ENCODE peak calls at places on chromosome 10, in five cellular contexts. K, D, V, I and Z are unnamed samples.

GRCh38 chr10:78852856-78853255 is 215.9 kb upstream of the ZMIZ1 start:
- DNase-seq in K (no peak), D (peak; percentile 17), I (no peak), V (peak; percentile 25), Z (no peak)

GRCh38 chr10:11871470-11871869 is 48.3 kb downstream of the PROSER2 start:
- DNase-seq in D (no peak), I (peak; percentile 40), K (no peak), V (no peak), Z (no peak)

GRCh38 chr10:101529720-101530553 is 58.1 kb downstream of the POLL start:
- DNase-seq in V (no peak), K (no peak), D (no peak), I (no peak), Z (no peak)

GRCh38 chr10:14560274-14560673 is 214.4 kb downstream of the FAM107B start:
- DNase-seq in D (peak; percentile 58), K (no peak), I (no peak), V (no peak), Z (no peak)

GRCh38 chr10:71241114-71241898 is 28.9 kb downstream of the UNC5B start:
- DNase-seq in V (no peak), I (no peak), K (no peak), D (no peak), Z (peak; percentile 67)

GRCh38 chr10:105023706-105024105 is 382.6 kb downstream of the SORCS3 start:
- DNase-seq in V (no peak), I (no peak), K (no peak), D (no peak), Z (no peak)

GRCh38 chr10:77949167-77949566 is 22.6 kb upstream of the DLG5 start:
- DNase-seq in V (no peak), K (no peak), D (no peak), I (peak; percentile 47), Z (no peak)

GRCh38 chr10:117542706-117543244 is at the start of gene EMX2:
- DNase-seq in I (no peak), V (no peak), D (no peak), K (no peak), Z (no peak)

GRCh38 chr10:29728541-29729049 is 93.8 kb upstream of the SVIL start:
- DNase-seq in D (no peak), K (no peak), V (no peak), I (no peak), Z (no peak)

GRCh38 chr10:103450201-103450695 is 1.9 kb downstream of the CALHM2 start:
- DNase-seq in K (no peak), D (no peak), V (no peak), I (no peak), Z (no peak)

GRCh38 chr10:97028126-97028831 is 157.5 kb downstream of the SLIT1 start:
- DNase-seq in K (peak; percentile 46), D (no peak), V (no peak), I (no peak), Z (peak; percentile 6)

GRCh38 chr10:133182791-133183645 is 23.0 kb downstream of the KNDC1 start:
- DNase-seq in D (no peak), I (no peak), V (no peak), K (no peak), Z (no peak)

GRCh38 chr10:108465871-108466641 is 1301.5 kb upstream of the SORCS1 start:
- DNase-seq in K (no peak), V (no peak), I (no peak), D (no peak), Z (no peak)

GRCh38 chr10:61882621-61883375 is 18.7 kb upstream of the ARID5B start:
- DNase-seq in V (no peak), I (no peak), K (no peak), D (no peak), Z (no peak)

GRCh38 chr10:33211123-33211878 is 123.2 kb downstream of the NRP1 start:
- DNase-seq in D (peak; percentile 20), K (peak; percentile 85), V (no peak), I (no peak), Z (peak; percentile 83)

GRCh38 chr10:109668703-109669102 is 254.6 kb downstream of the XPNPEP1 start:
- DNase-seq in K (no peak), D (no peak), V (no peak), I (no peak), Z (no peak)

GRCh38 chr10:16995867-16996529 is 133.6 kb downstream of the CUBN start:
- DNase-seq in V (no peak), D (no peak), K (no peak), I (peak; percentile 60), Z (no peak)

GRCh38 chr10:128577958-128578750 is 451.9 kb upstream of the MKI67 start:
- DNase-seq in D (no peak), K (no peak), V (no peak), I (no peak), Z (no peak)

GRCh38 chr10:116183733-116184447 is 89.1 kb downstream of the GFRA1 start:
- DNase-seq in D (no peak), I (no peak), V (no peak), K (no peak), Z (peak; percentile 22)